ENCODE peak calls at places on chromosome 12, in five cellular contexts. D, N, G, X and Z are unnamed samples.

GRCh38 chr12:76006028-76006916 is 25.3 kb downstream of the PHLDA1 start:
- DNase-seq in D (no peak), N (no peak), G (no peak), X (no peak), Z (no peak)

GRCh38 chr12:89960011-89960507 is 251.4 kb upstream of the ATP2B1 start:
- DNase-seq in D (no peak), N (no peak), G (peak), X (no peak), Z (peak)

GRCh38 chr12:93979189-93979588 is 169.2 kb upstream of the PLXNC1 start:
- DNase-seq in D (no peak), N (no peak), G (peak), X (no peak), Z (peak)

GRCh38 chr12:21657336-21658077 is at the start of gene LDHB:
- DNase-seq in D (peak), N (no peak), G (peak), X (peak), Z (peak)

GRCh38 chr12:130752692-130753230 is 36.7 kb upstream of the RIMBP2 start:
- DNase-seq in D (peak), N (no peak), G (no peak), X (no peak), Z (no peak)

GRCh38 chr12:121762269-121762668 is 31.2 kb downstream of the RHOF start:
- DNase-seq in D (no peak), N (no peak), G (no peak), X (no peak), Z (peak)

GRCh38 chr12:14473707-14474287 is 93.9 kb downstream of the PLBD1 start:
- DNase-seq in D (peak), N (peak), G (no peak), X (no peak), Z (peak)

GRCh38 chr12:96397756-96398421 is 2.4 kb downstream of the CDK17 start:
- DNase-seq in D (no peak), N (no peak), G (no peak), X (no peak), Z (peak)

GRCh38 chr12:122003646-122004611 is 17.8 kb upstream of the BCL7A start:
- DNase-seq in D (no peak), N (no peak), G (no peak), X (peak), Z (no peak)

GRCh38 chr12:129902371-129903091 is 1.3 kb downstream of the TMEM132D start:
- DNase-seq in D (no peak), N (no peak), G (no peak), X (no peak), Z (no peak)

GRCh38 chr12:58850826-58851225 is 69.5 kb downstream of the LRIG3 start:
- DNase-seq in D (no peak), N (no peak), G (no peak), X (no peak), Z (no peak)

GRCh38 chr12:586318-587071 is 76.8 kb downstream of the NINJ2 start:
- DNase-seq in D (no peak), N (no peak), G (no peak), X (no peak), Z (no peak)

DNA sequence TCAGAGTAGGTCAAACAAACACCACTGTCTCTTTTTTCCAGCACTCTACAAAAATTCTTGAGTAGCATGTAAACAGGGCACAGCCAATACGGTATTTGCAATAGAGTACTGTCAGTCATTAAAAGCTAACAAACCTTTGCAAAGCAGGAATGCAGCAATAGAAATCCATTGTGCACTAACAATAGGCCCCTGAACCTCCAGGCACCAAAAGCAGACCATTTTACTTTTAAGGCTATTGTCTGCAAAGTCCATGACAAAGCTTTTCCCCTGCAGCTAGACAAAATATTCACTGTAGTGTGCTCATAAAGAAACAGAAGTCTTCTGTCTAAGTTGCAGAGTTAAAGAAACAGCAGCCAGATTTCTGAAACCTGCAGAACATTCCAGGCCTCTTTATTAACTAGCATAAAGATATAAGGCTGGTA is 191.9 kb downstream of the SOX5 start:
- DNase-seq in D (no peak), N (peak), G (no peak), X (no peak), Z (no peak)
- TF ChIP-seq MXI1 in D (no peak), N (no peak), G (no peak), X (no peak), Z (no peak)

DNA sequence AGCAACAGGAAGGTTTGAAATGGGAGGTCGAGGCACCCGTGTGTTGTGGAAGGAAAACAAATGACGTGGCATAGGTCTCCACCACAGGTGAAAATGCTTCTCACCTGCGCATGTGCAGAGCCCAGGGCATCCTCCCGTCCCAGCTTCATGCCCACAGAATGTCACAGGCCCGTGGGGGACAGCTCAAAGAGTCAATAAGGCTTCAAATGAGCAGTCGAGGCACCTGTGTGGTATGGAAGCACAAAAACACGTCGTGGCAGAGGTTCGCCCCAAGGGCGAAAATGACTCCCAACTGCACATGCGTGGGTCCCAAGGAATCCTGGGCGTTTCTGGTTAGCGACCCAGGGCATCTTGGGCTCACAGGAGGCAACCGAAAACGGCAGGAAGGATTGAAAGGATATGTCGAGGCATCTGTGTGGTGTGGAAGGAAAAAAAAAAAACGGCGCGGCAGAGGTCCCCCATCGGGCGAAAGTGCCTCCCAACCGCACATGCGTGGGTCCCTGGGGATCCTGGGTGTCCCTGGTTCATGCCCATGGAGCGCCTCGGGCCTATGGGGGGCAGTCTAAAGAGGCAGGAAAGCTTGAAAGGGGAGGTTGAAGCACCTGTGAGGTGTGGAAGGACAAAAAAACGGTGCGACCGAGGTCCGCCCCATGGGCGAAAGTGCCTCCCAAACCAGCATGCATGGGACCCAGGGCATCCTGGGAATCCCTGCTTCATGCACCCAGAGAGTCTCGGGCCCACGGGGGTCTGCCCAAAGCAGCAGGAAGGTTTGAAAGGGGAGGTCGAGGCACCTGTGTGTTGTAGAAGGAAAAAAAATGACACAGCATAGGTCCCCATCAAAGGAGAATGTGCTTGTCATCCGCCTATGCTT is 578.5 kb downstream of the ALG10 start:
- DNase-seq in D (peak), N (no peak), G (no peak), X (no peak), Z (no peak)
- TF ChIP-seq MXI1 in D (no peak), N (no peak), G (no peak), X (no peak), Z (no peak)

GRCh38 chr12:77687346-77687745 is 143.3 kb upstream of the NAV3 start:
- DNase-seq in D (no peak), N (no peak), G (no peak), X (no peak), Z (no peak)

GRCh38 chr12:77689510-77690086 is 141.1 kb upstream of the NAV3 start:
- DNase-seq in D (no peak), N (no peak), G (no peak), X (no peak), Z (no peak)

GRCh38 chr12:77685112-77685511 is 145.6 kb upstream of the NAV3 start:
- DNase-seq in D (peak), N (peak), G (peak), X (no peak), Z (peak)

GRCh38 chr12:77685906-77686305 is 144.8 kb upstream of the NAV3 start:
- DNase-seq in D (no peak), N (no peak), G (no peak), X (no peak), Z (no peak)

DNA sequence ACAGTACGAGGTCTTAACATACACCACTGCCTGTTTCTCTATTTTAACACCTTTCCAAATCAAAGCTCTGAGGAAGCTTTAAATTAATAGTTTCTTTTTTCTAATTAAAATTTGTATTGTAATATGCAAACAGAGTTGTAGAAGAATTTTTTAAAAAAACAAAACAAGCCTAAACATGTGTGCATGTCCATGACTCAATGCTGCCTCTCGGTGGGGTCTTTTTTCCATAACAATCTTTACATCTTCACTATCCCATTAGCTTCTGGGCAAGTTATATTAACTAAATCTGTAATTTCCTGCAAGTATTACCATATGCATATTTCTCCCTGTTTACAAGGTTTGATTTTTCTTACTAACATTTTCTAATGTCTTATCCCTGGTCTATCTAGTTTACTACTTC is 143.9 kb upstream of the NAV3 start:
- DNase-seq in D (no peak), N (no peak), G (no peak), X (no peak), Z (peak)
- TF ChIP-seq MXI1 in D (no peak), N (no peak), G (no peak), X (no peak), Z (no peak)

DNA sequence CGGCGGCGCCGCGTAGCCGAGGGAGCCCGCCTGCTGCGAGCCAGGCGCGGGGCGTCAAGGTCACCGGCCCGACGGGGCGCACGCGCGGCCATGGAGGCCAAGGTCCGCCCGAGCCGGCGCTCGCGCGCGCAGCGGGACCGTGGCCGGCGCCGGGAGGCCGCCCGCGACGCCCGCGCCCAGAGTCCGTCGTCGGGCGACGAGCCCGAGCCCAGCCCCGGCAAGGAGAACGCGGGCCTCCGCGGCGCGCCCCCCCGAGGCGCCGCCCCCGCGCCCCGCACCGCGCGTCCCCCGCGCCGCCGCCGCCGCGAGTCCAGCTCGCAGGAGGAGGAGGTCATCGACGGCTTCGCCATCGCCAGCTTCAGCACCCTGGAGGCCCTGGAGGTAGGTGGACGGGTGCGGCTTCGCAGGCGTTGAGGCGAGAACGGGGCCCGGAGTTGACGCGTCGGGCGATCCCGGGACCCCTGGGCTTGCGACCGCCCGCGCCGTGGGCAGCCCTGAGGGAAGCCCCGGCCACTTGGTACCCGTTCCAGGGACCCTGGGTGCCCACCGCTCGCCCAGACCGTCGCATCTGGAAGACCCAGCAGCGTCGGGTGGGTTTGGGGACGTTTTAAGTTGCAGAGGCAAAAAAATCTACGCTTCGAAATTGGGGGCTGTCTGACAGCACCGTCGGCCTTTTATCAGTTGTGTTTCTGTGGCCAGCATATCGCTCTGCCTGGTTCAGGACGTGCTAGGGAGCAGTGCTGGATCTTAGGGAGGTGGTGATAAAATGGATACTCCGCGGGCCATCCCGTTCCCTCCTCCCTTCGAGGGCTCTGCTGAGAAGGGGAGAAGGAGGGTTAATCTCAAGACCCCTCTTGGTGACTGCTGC is 764 bp downstream of the FBRSL1 start:
- DNase-seq in D (peak), N (no peak), G (no peak), X (peak), Z (peak)
- TF ChIP-seq MXI1 in D (no peak), N (no peak), G (no peak), X (no peak), Z (peak)

DNA sequence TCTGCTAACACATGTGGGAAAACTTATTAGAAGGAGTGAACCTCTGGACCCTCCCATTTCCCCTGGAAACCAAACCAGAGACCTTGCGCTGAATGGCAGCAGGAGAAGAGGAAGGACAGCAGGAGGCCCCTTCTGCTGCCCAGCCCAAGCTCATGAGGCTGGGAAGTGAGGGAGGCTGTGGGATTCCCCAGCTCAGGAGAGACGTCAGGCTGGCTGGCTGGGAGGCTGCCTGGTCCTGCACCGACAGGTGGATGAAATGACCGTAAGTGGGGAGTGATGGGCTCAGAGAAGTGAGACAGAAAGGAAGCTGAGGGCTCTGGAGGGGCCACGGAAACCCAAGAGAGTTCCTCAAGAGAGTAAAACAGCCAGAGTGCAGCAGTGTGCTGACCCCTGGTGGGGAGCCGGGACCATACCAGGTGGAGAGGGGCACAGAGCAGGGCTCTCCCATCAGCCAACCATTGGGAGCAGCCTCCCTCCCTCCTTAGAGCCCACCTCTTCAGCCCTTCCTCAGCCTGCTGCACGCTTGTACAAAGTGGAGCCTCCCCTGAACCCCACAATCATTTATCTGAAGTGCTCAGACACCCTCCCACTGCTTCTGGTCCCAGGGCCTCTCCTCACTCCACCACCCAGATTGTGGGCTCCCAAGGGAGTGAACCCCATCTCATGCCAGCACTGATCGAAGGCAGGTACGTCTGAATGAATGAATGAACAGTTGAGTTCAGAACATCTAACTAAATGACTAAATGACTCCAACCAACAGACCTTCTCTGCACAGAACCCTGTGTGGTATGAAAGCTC is 14.0 kb downstream of the TAMALIN start:
- DNase-seq in D (peak), N (peak), G (no peak), X (peak), Z (peak)
- TF ChIP-seq MXI1 in D (no peak), N (no peak), G (no peak), X (no peak), Z (no peak)

GRCh38 chr12:5487971-5488955 is 56.4 kb downstream of the NTF3 start:
- DNase-seq in D (no peak), N (no peak), G (no peak), X (no peak), Z (peak)
- TF ChIP-seq MXI1 in D (no peak), N (no peak), G (no peak), X (no peak), Z (no peak)

GRCh38 chr12:69621551-69621950 is 10.8 kb upstream of the LRRC10 start:
- DNase-seq in D (no peak), N (no peak), G (no peak), X (no peak), Z (no peak)

GRCh38 chr12:69620077-69620476 is 9.4 kb upstream of the LRRC10 start:
- DNase-seq in D (no peak), N (no peak), G (no peak), X (no peak), Z (no peak)

GRCh38 chr12:69620921-69621320 is 10.2 kb upstream of the LRRC10 start:
- DNase-seq in D (no peak), N (no peak), G (no peak), X (no peak), Z (no peak)

GRCh38 chr12:69619050-69619449 is 8.3 kb upstream of the LRRC10 start:
- DNase-seq in D (no peak), N (no peak), G (no peak), X (no peak), Z (no peak)

GRCh38 chr12:69623970-69624369 is 13.3 kb upstream of the LRRC10 start:
- DNase-seq in D (peak), N (no peak), G (no peak), X (peak), Z (peak)
- TF ChIP-seq MXI1 in D (peak), N (no peak), G (no peak), X (peak), Z (no peak)

DNA sequence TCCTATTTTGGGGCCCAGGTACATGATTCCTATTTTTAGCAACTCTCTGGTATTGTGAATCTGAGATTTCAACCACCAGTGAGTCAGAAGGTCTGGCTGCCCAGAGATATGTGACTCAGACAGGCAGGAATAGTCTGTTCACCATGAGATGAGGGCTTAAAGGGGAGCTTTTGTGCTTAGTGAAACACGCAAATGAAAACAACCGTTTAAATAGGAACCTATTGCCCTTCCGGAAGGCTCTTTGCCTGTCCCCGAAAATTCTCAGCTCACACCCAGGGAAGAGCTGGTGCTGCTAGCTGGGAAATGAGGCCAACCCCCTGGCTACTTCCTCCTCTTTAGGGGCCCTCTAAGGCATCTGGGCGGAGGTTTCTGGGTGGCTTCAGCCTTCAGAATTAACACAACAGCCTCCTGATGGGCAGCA is 283.6 kb downstream of the CACNA1C start:
- DNase-seq in D (no peak), N (no peak), G (peak), X (peak), Z (peak)
- TF ChIP-seq MXI1 in D (no peak), N (no peak), G (no peak), X (no peak), Z (no peak)

GRCh38 chr12:47311011-47311410 is 231.3 kb upstream of the AMIGO2 start:
- DNase-seq in D (no peak), N (no peak), G (no peak), X (no peak), Z (no peak)

GRCh38 chr12:47312794-47313426 is 233.2 kb upstream of the AMIGO2 start:
- DNase-seq in D (no peak), N (no peak), G (no peak), X (no peak), Z (no peak)

GRCh38 chr12:47308672-47309071 is 228.9 kb upstream of the AMIGO2 start:
- DNase-seq in D (no peak), N (no peak), G (no peak), X (no peak), Z (no peak)

GRCh38 chr12:47311514-47311913 is 231.8 kb upstream of the AMIGO2 start:
- DNase-seq in D (no peak), N (no peak), G (no peak), X (no peak), Z (no peak)

DNA sequence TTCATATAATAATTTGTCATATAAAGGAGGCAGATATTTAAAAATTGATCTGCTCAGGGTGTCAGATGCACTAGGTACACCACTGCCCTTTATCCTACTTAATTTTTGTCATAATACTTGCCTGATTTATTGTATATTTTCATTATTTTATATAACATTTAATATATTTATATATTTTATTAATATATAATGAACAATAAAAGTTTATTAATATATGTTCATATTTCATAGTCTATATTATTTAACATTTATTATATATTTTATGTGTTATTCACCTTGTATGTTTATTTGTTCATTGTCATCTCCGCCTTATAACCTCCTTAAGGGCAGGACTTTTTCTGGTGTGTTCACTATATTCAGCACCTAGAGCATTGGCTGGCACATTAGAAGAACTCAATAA is 232.4 kb upstream of the AMIGO2 start:
- DNase-seq in D (no peak), N (no peak), G (no peak), X (no peak), Z (no peak)
- TF ChIP-seq MXI1 in D (no peak), N (no peak), G (no peak), X (no peak), Z (no peak)